ENCODE peak calls at places on chromosomes 4 and X, in eight cellular contexts. F is GM23338; C is hypothalamus; P is left cardiac atrium; D is T-helper 17 cell; Z is GM03348; J is activated CD4-positive, alpha-beta T cell treated with anti-CD3 and anti-CD28 coated beads for 4 hours; I is sciatic nerve. L is an unnamed sample.

GRCh38 chrX:10052906-10053625 is 85.9 kb downstream of the CLDN34 start:
- DNase-seq in F (no peak), C (peak; percentile 22), P (no peak), D (no peak), Z (peak; percentile 37), J (no peak), I (peak; percentile 54), L (no peak)

GRCh38 chr4:43253511-43253910 is 361.0 kb downstream of the GRXCR1 start:
- DNase-seq in F (no peak), C (no peak), P (no peak), D (no peak), Z (no peak), J (no peak), I (no peak), L (no peak)

GRCh38 chr4:78477276-78477675 is 74.3 kb upstream of the ANXA3 start:
- DNase-seq in F (no peak), C (no peak), P (no peak), D (no peak), Z (peak; percentile 39), J (no peak), I (no peak), L (no peak)

GRCh38 chr4:152041304-152041703 is 280.5 kb upstream of the GATB start:
- DNase-seq in F (no peak), C (no peak), P (no peak), D (no peak), Z (no peak), J (no peak), I (no peak), L (no peak)

GRCh38 chr4:140096921-140097320 is 57.1 kb downstream of the MAML3 start:
- DNase-seq in F (no peak), C (no peak), P (no peak), D (no peak), Z (no peak), J (no peak), I (no peak), L (no peak)

GRCh38 chr4:119040261-119040660 is 95.4 kb upstream of the MYOZ2 start:
- DNase-seq in F (no peak), C (no peak), P (no peak), D (no peak), Z (no peak), J (no peak), I (no peak), L (no peak)

GRCh38 chr4:170090667-170091052 is 904 bp upstream of the AADAT start:
- DNase-seq in F (no peak), C (no peak), P (no peak), D (no peak), Z (peak; percentile 26), J (no peak), I (no peak), L (no peak)

GRCh38 chr4:125317526-125317880 is 2.7 kb downstream of the FAT4 start:
- DNase-seq in F (peak; percentile 83), C (no peak), P (peak; percentile 73), D (no peak), Z (peak; percentile 57), J (no peak), I (no peak), L (no peak)

GRCh38 chr4:165384608-165385007 is 5.8 kb downstream of the CPE start:
- DNase-seq in F (peak; percentile 33), C (no peak), P (no peak), D (no peak), Z (no peak), J (no peak), I (no peak), L (no peak)

GRCh38 chr4:142817442-142817841 is 28.7 kb downstream of the INPP4B start:
- DNase-seq in F (no peak), C (no peak), P (peak; percentile 22), D (no peak), Z (peak; percentile 65), J (peak; percentile 5), I (no peak), L (no peak)

GRCh38 chr4:156312261-156312847 is 358.7 kb upstream of the CTSO start:
- DNase-seq in F (no peak), C (no peak), P (no peak), D (no peak), Z (no peak), J (no peak), I (no peak), L (no peak)

L was measured in T-helper 2 cell.